ENCODE peak calls at places on chromosomes 12 and 14, in six cellular contexts. W, D, G, R, I and J are unnamed samples.

GRCh38 chr14:69901113-69901951 is 22.1 kb downstream of the SMOC1 start:
- DNase-seq in W (no peak), D (no peak), G (no peak), R (no peak), I (no peak), J (peak; percentile 44)

GRCh38 chr12:89988156-89988555 is 279.5 kb upstream of the ATP2B1 start:
- DNase-seq in W (no peak), D (no peak), G (peak; percentile 41), R (no peak), I (no peak), J (no peak)

GRCh38 chr12:48853228-48853688 is 1.3 kb upstream of the DDX23 start:
- DNase-seq in W (peak; percentile 95), D (peak; percentile 84), G (peak; percentile 77), R (peak; percentile 84), I (peak; percentile 94), J (peak; percentile 73)

GRCh38 chr14:101595887-101596721 is 34.8 kb downstream of the DIO3 start:
- DNase-seq in W (no peak), D (no peak), G (no peak), R (no peak), I (no peak), J (no peak)

GRCh38 chr14:95197498-95198010 is 40.2 kb upstream of the DICER1 start:
- DNase-seq in W (peak; percentile 75), D (no peak), G (no peak), R (peak; percentile 54), I (no peak), J (no peak)

GRCh38 chr14:97944380-97944779 is 1147.2 kb downstream of the VRK1 start:
- DNase-seq in W (no peak), D (no peak), G (no peak), R (no peak), I (no peak), J (no peak)

GRCh38 chr14:103629503-103630121 is 601 bp downstream of the KLC1 start:
- DNase-seq in W (peak; percentile 36), D (peak; percentile 83), G (no peak), R (peak; percentile 92), I (peak; percentile 81), J (peak; percentile 74)

GRCh38 chr14:55077691-55078151 is 26.3 kb downstream of the MAPK1IP1L start:
- DNase-seq in W (peak; percentile 75), D (no peak), G (no peak), R (no peak), I (no peak), J (no peak)

GRCh38 chr12:46300906-46301305 is 32.1 kb upstream of the SLC38A1 start:
- DNase-seq in W (no peak), D (peak; percentile 38), G (no peak), R (no peak), I (no peak), J (peak; percentile 40)

GRCh38 chr12:52023976-52024688 is 17.4 kb downstream of the TAMALIN start:
- DNase-seq in W (no peak), D (no peak), G (no peak), R (no peak), I (no peak), J (no peak)

GRCh38 chr14:69685716-69686115 is 74.3 kb downstream of the SUSD6 start:
- DNase-seq in W (no peak), D (peak; percentile 46), G (no peak), R (no peak), I (peak; percentile 76), J (peak; percentile 84)

GRCh38 chr14:34222867-34223266 is 239.2 kb downstream of the SPTSSA start:
- DNase-seq in W (no peak), D (no peak), G (no peak), R (no peak), I (no peak), J (no peak)

GRCh38 chr14:102848830-102849521 is 71.7 kb downstream of the TRAF3 start:
- DNase-seq in W (peak; percentile 29), D (peak; percentile 34), G (peak; percentile 36), R (no peak), I (peak; percentile 72), J (peak; percentile 73)

GRCh38 chr14:32764131-32764530 is 174.5 kb upstream of the NPAS3 start:
- DNase-seq in W (no peak), D (no peak), G (no peak), R (no peak), I (no peak), J (no peak)

GRCh38 chr12:113855998-113856397 is 110.1 kb downstream of the RBM19 start:
- DNase-seq in W (no peak), D (peak; percentile 43), G (no peak), R (no peak), I (no peak), J (peak; percentile 73)

GRCh38 chr14:54814076-54814475 is 88.5 kb downstream of the GCH1 start:
- DNase-seq in W (no peak), D (no peak), G (no peak), R (peak; percentile 67), I (no peak), J (no peak)

GRCh38 chr12:51323317-51323960 is 535 bp downstream of the BIN2 start:
- DNase-seq in W (no peak), D (no peak), G (no peak), R (peak; percentile 47), I (no peak), J (no peak)

GRCh38 chr12:92444763-92445162 is 258.0 kb upstream of the PLEKHG7 start:
- DNase-seq in W (peak; percentile 38), D (no peak), G (no peak), R (no peak), I (no peak), J (no peak)

GRCh38 chr12:124740691-124741137 is 123.0 kb downstream of the SCARB1 start:
- DNase-seq in W (no peak), D (no peak), G (no peak), R (no peak), I (no peak), J (no peak)

GRCh38 chr12:52975204-52975603 is 26.3 kb downstream of the KRT18 start:
- DNase-seq in W (no peak), D (no peak), G (no peak), R (no peak), I (no peak), J (no peak)

GRCh38 chr12:78802593-78802992 is 62.0 kb upstream of the SYT1 start:
- DNase-seq in W (no peak), D (no peak), G (peak; percentile 21), R (no peak), I (no peak), J (no peak)

GRCh38 chr14:36070056-36071043 is 106.2 kb downstream of the PTCSC3 start:
- DNase-seq in W (peak; percentile 73), D (no peak), G (peak; percentile 27), R (peak; percentile 38), I (peak; percentile 68), J (peak; percentile 54)

GRCh38 chr12:122964439-122965257 is 1.6 kb downstream of the ABCB9 start:
- DNase-seq in W (no peak), D (no peak), G (no peak), R (no peak), I (no peak), J (no peak)

GRCh38 chr14:71594828-71595227 is 337.4 kb upstream of the RGS6 start:
- DNase-seq in W (no peak), D (no peak), G (no peak), R (no peak), I (peak; percentile 62), J (no peak)

GRCh38 chr12:14952295-14952995 is 9.0 kb downstream of the ARHGDIB start:
- DNase-seq in W (no peak), D (no peak), G (peak; percentile 70), R (no peak), I (no peak), J (no peak)

GRCh38 chr14:100586520-100587247 is 533 bp downstream of the BEGAIN start:
- DNase-seq in W (no peak), D (no peak), G (no peak), R (peak; percentile 89), I (peak; percentile 56), J (peak; percentile 38)

GRCh38 chr12:54917001-54917488 is 62.7 kb downstream of the MUCL1 start:
- DNase-seq in W (no peak), D (no peak), G (no peak), R (peak; percentile 19), I (no peak), J (no peak)

GRCh38 chr14:103185051-103186027 is 62.1 kb downstream of the TNFAIP2 start:
- DNase-seq in W (no peak), D (no peak), G (no peak), R (peak; percentile 55), I (no peak), J (no peak)

GRCh38 chr14:102185360-102185759 is 45.7 kb downstream of the WDR20 start:
- DNase-seq in W (no peak), D (no peak), G (no peak), R (no peak), I (no peak), J (no peak)

GRCh38 chr12:104747330-104747729 is 210.8 kb downstream of the SLC41A2 start:
- DNase-seq in W (no peak), D (no peak), G (no peak), R (no peak), I (no peak), J (no peak)

GRCh38 chr14:20609215-20610001 is 18.2 kb upstream of the RNASE12 start:
- DNase-seq in W (peak; percentile 80), D (peak; percentile 60), G (peak; percentile 77), R (peak; percentile 75), I (peak; percentile 77), J (peak; percentile 64)

GRCh38 chr12:52403561-52403960 is 2.6 kb downstream of the KRT82 start:
- DNase-seq in W (no peak), D (no peak), G (no peak), R (no peak), I (no peak), J (no peak)

GRCh38 chr12:102197789-102198188 is at the start of gene PMCH:
- DNase-seq in W (no peak), D (no peak), G (no peak), R (no peak), I (no peak), J (no peak)

GRCh38 chr12:1083086-1083887 is 92.3 kb downstream of the ERC1 start:
- DNase-seq in W (no peak), D (no peak), G (no peak), R (no peak), I (no peak), J (no peak)

GRCh38 chr12:78759387-78759786 is 105.2 kb upstream of the SYT1 start:
- DNase-seq in W (no peak), D (no peak), G (peak; percentile 15), R (no peak), I (no peak), J (no peak)